ENCODE peak calls at places on chromosomes 2 and 18, in seven cellular contexts. One of them, this sample, is unnamed.

GRCh38 chr18:12352188-12352587 is 24.8 kb downstream of the AFG3L2 start:
- ATAC-seq in gastrocnemius medialis: no peak
- ATAC-seq in activated CD8-positive, alpha-beta T cell treated with anti-CD3 and anti-CD28 coated beads for 36 hours: no peak
- ATAC-seq in CD4-positive, alpha-beta T cell: no peak
- ATAC-seq in pancreas: no peak
- ATAC-seq in upper lobe of right lung: no peak
- ATAC-seq in Panc1: no peak
- ATAC-seq in this sample: no peak

GRCh38 chr2:147845608-147846002 is 776 bp downstream of the ACVR2A start:
- ATAC-seq in gastrocnemius medialis: no peak
- ATAC-seq in activated CD8-positive, alpha-beta T cell treated with anti-CD3 and anti-CD28 coated beads for 36 hours: no peak
- ATAC-seq in CD4-positive, alpha-beta T cell: no peak
- ATAC-seq in pancreas: peak
- ATAC-seq in upper lobe of right lung: no peak
- ATAC-seq in Panc1: no peak
- ATAC-seq in this sample: no peak

GRCh38 chr18:12750076-12750707 is 47.4 kb downstream of the PSMG2 start:
- ATAC-seq in gastrocnemius medialis: no peak
- ATAC-seq in activated CD8-positive, alpha-beta T cell treated with anti-CD3 and anti-CD28 coated beads for 36 hours: peak
- ATAC-seq in CD4-positive, alpha-beta T cell: peak
- ATAC-seq in pancreas: no peak
- ATAC-seq in upper lobe of right lung: no peak
- ATAC-seq in Panc1: peak
- ATAC-seq in this sample: no peak

GRCh38 chr2:10078704-10079191 is 1.5 kb downstream of the CYS1 start:
- ATAC-seq in gastrocnemius medialis: no peak
- ATAC-seq in activated CD8-positive, alpha-beta T cell treated with anti-CD3 and anti-CD28 coated beads for 36 hours: no peak
- ATAC-seq in CD4-positive, alpha-beta T cell: no peak
- ATAC-seq in pancreas: peak
- ATAC-seq in upper lobe of right lung: peak
- ATAC-seq in Panc1: peak
- ATAC-seq in this sample: peak

GRCh38 chr2:50849205-50849604 is 182.7 kb downstream of the NRXN1 start:
- ATAC-seq in gastrocnemius medialis: no peak
- ATAC-seq in activated CD8-positive, alpha-beta T cell treated with anti-CD3 and anti-CD28 coated beads for 36 hours: no peak
- ATAC-seq in CD4-positive, alpha-beta T cell: no peak
- ATAC-seq in pancreas: no peak
- ATAC-seq in upper lobe of right lung: no peak
- ATAC-seq in Panc1: no peak
- ATAC-seq in this sample: no peak

GRCh38 chr2:46269545-46270273 is 27.5 kb upstream of the EPAS1 start:
- ATAC-seq in gastrocnemius medialis: no peak
- ATAC-seq in activated CD8-positive, alpha-beta T cell treated with anti-CD3 and anti-CD28 coated beads for 36 hours: peak
- ATAC-seq in CD4-positive, alpha-beta T cell: no peak
- ATAC-seq in pancreas: peak
- ATAC-seq in upper lobe of right lung: no peak
- ATAC-seq in Panc1: no peak
- ATAC-seq in this sample: no peak

GRCh38 chr2:231633259-231633976 is 40.8 kb downstream of the TEX44 start:
- ATAC-seq in gastrocnemius medialis: no peak
- ATAC-seq in activated CD8-positive, alpha-beta T cell treated with anti-CD3 and anti-CD28 coated beads for 36 hours: peak
- ATAC-seq in CD4-positive, alpha-beta T cell: no peak
- ATAC-seq in pancreas: no peak
- ATAC-seq in upper lobe of right lung: peak
- ATAC-seq in Panc1: peak
- ATAC-seq in this sample: no peak

GRCh38 chr18:76994086-76994654 is 138.4 kb downstream of the MBP start:
- ATAC-seq in gastrocnemius medialis: no peak
- ATAC-seq in activated CD8-positive, alpha-beta T cell treated with anti-CD3 and anti-CD28 coated beads for 36 hours: no peak
- ATAC-seq in CD4-positive, alpha-beta T cell: no peak
- ATAC-seq in pancreas: no peak
- ATAC-seq in upper lobe of right lung: no peak
- ATAC-seq in Panc1: no peak
- ATAC-seq in this sample: no peak

GRCh38 chr18:62788891-62789290 is 73.5 kb downstream of the PHLPP1 start:
- ATAC-seq in gastrocnemius medialis: no peak
- ATAC-seq in activated CD8-positive, alpha-beta T cell treated with anti-CD3 and anti-CD28 coated beads for 36 hours: no peak
- ATAC-seq in CD4-positive, alpha-beta T cell: peak
- ATAC-seq in pancreas: no peak
- ATAC-seq in upper lobe of right lung: no peak
- ATAC-seq in Panc1: no peak
- ATAC-seq in this sample: no peak

GRCh38 chr2:36462311-36462710 is 106.7 kb downstream of the CRIM1 start:
- ATAC-seq in gastrocnemius medialis: no peak
- ATAC-seq in activated CD8-positive, alpha-beta T cell treated with anti-CD3 and anti-CD28 coated beads for 36 hours: no peak
- ATAC-seq in CD4-positive, alpha-beta T cell: no peak
- ATAC-seq in pancreas: no peak
- ATAC-seq in upper lobe of right lung: peak
- ATAC-seq in Panc1: no peak
- ATAC-seq in this sample: no peak

GRCh38 chr2:149572102-149572953 is 15.2 kb downstream of the MMADHC start:
- ATAC-seq in gastrocnemius medialis: peak
- ATAC-seq in activated CD8-positive, alpha-beta T cell treated with anti-CD3 and anti-CD28 coated beads for 36 hours: no peak
- ATAC-seq in CD4-positive, alpha-beta T cell: no peak
- ATAC-seq in pancreas: peak
- ATAC-seq in upper lobe of right lung: no peak
- ATAC-seq in Panc1: no peak
- ATAC-seq in this sample: no peak

GRCh38 chr2:200507179-200507578 is 2.7 kb downstream of the KCTD18 start:
- ATAC-seq in gastrocnemius medialis: no peak
- ATAC-seq in activated CD8-positive, alpha-beta T cell treated with anti-CD3 and anti-CD28 coated beads for 36 hours: no peak
- ATAC-seq in CD4-positive, alpha-beta T cell: no peak
- ATAC-seq in pancreas: no peak
- ATAC-seq in upper lobe of right lung: no peak
- ATAC-seq in Panc1: no peak
- ATAC-seq in this sample: no peak

GRCh38 chr2:234683950-234684349 is 187.1 kb upstream of the ARL4C start:
- ATAC-seq in gastrocnemius medialis: no peak
- ATAC-seq in activated CD8-positive, alpha-beta T cell treated with anti-CD3 and anti-CD28 coated beads for 36 hours: no peak
- ATAC-seq in CD4-positive, alpha-beta T cell: no peak
- ATAC-seq in pancreas: no peak
- ATAC-seq in upper lobe of right lung: no peak
- ATAC-seq in Panc1: no peak
- ATAC-seq in this sample: no peak

GRCh38 chr18:63505566-63506335 is 29.0 kb downstream of the SERPINB5 start:
- ATAC-seq in gastrocnemius medialis: no peak
- ATAC-seq in activated CD8-positive, alpha-beta T cell treated with anti-CD3 and anti-CD28 coated beads for 36 hours: peak
- ATAC-seq in CD4-positive, alpha-beta T cell: no peak
- ATAC-seq in pancreas: no peak
- ATAC-seq in upper lobe of right lung: peak
- ATAC-seq in Panc1: no peak
- ATAC-seq in this sample: no peak

GRCh38 chr18:79900610-79901570 is 50.6 kb downstream of the SLC66A2 start:
- ATAC-seq in gastrocnemius medialis: no peak
- ATAC-seq in activated CD8-positive, alpha-beta T cell treated with anti-CD3 and anti-CD28 coated beads for 36 hours: no peak
- ATAC-seq in CD4-positive, alpha-beta T cell: no peak
- ATAC-seq in pancreas: peak
- ATAC-seq in upper lobe of right lung: peak
- ATAC-seq in Panc1: no peak
- ATAC-seq in this sample: no peak

GRCh38 chr2:8329660-8330622 is 351.9 kb upstream of the ID2 start:
- ATAC-seq in gastrocnemius medialis: no peak
- ATAC-seq in activated CD8-positive, alpha-beta T cell treated with anti-CD3 and anti-CD28 coated beads for 36 hours: no peak
- ATAC-seq in CD4-positive, alpha-beta T cell: no peak
- ATAC-seq in pancreas: peak
- ATAC-seq in upper lobe of right lung: no peak
- ATAC-seq in Panc1: no peak
- ATAC-seq in this sample: no peak

GRCh38 chr2:40164736-40165502 is 287.0 kb downstream of the SLC8A1 start:
- ATAC-seq in gastrocnemius medialis: peak
- ATAC-seq in activated CD8-positive, alpha-beta T cell treated with anti-CD3 and anti-CD28 coated beads for 36 hours: no peak
- ATAC-seq in CD4-positive, alpha-beta T cell: no peak
- ATAC-seq in pancreas: no peak
- ATAC-seq in upper lobe of right lung: peak
- ATAC-seq in Panc1: no peak
- ATAC-seq in this sample: peak

GRCh38 chr18:47526147-47526546 is 274.7 kb upstream of the SKOR2 start:
- ATAC-seq in gastrocnemius medialis: no peak
- ATAC-seq in activated CD8-positive, alpha-beta T cell treated with anti-CD3 and anti-CD28 coated beads for 36 hours: no peak
- ATAC-seq in CD4-positive, alpha-beta T cell: no peak
- ATAC-seq in pancreas: no peak
- ATAC-seq in upper lobe of right lung: no peak
- ATAC-seq in Panc1: no peak
- ATAC-seq in this sample: no peak

GRCh38 chr2:211351998-211352397 is 795.6 kb downstream of the CPS1 start:
- ATAC-seq in gastrocnemius medialis: no peak
- ATAC-seq in activated CD8-positive, alpha-beta T cell treated with anti-CD3 and anti-CD28 coated beads for 36 hours: no peak
- ATAC-seq in CD4-positive, alpha-beta T cell: no peak
- ATAC-seq in pancreas: peak
- ATAC-seq in upper lobe of right lung: no peak
- ATAC-seq in Panc1: no peak
- ATAC-seq in this sample: no peak

GRCh38 chr2:75808039-75808438 is 97.3 kb upstream of the GCFC2 start:
- ATAC-seq in gastrocnemius medialis: no peak
- ATAC-seq in activated CD8-positive, alpha-beta T cell treated with anti-CD3 and anti-CD28 coated beads for 36 hours: no peak
- ATAC-seq in CD4-positive, alpha-beta T cell: no peak
- ATAC-seq in pancreas: no peak
- ATAC-seq in upper lobe of right lung: peak
- ATAC-seq in Panc1: no peak
- ATAC-seq in this sample: no peak

GRCh38 chr2:33246432-33246831 is 230.0 kb upstream of the RASGRP3 start:
- ATAC-seq in gastrocnemius medialis: no peak
- ATAC-seq in activated CD8-positive, alpha-beta T cell treated with anti-CD3 and anti-CD28 coated beads for 36 hours: no peak
- ATAC-seq in CD4-positive, alpha-beta T cell: no peak
- ATAC-seq in pancreas: no peak
- ATAC-seq in upper lobe of right lung: no peak
- ATAC-seq in Panc1: no peak
- ATAC-seq in this sample: peak

DNA sequence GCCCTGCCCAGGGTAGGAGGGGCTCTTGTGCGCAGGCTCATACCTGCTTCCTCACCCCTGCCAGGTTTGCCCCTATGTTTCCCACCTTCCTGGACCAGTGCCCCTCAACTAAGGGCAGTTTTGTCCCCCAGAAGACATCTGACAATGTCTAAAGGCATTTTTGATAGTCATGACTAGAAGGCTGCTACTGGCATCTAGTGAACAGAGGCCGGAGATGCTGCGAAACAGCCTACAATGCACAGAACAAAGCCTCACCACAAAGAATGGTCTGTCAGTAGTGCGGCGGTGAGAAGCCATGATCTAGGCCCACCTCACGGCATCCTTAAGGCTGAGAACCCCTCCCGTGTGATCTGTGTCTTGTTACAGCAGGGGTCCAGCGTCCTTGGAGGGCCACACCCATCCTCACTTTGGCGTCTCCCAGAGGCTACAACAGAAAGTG is 96.0 kb downstream of the TMEM17 start:
- ATAC-seq in gastrocnemius medialis: no peak
- ATAC-seq in activated CD8-positive, alpha-beta T cell treated with anti-CD3 and anti-CD28 coated beads for 36 hours: peak
- ATAC-seq in CD4-positive, alpha-beta T cell: no peak
- ATAC-seq in pancreas: no peak
- ATAC-seq in upper lobe of right lung: no peak
- ATAC-seq in Panc1: no peak
- ATAC-seq in this sample: no peak
- TF ChIP-seq CTCF in gastrocnemius medialis: no peak
- TF ChIP-seq CTCF in activated CD8-positive, alpha-beta T cell treated with anti-CD3 and anti-CD28 coated beads for 36 hours: no peak
- TF ChIP-seq CTCF in CD4-positive, alpha-beta T cell: no peak
- TF ChIP-seq CTCF in pancreas: no peak
- TF ChIP-seq CTCF in upper lobe of right lung: no peak
- TF ChIP-seq CTCF in Panc1: peak
- TF ChIP-seq CTCF in this sample: no peak

GRCh38 chr2:168443818-168444217 is 12.3 kb upstream of the CERS6 start:
- ATAC-seq in gastrocnemius medialis: no peak
- ATAC-seq in activated CD8-positive, alpha-beta T cell treated with anti-CD3 and anti-CD28 coated beads for 36 hours: no peak
- ATAC-seq in CD4-positive, alpha-beta T cell: no peak
- ATAC-seq in pancreas: peak
- ATAC-seq in upper lobe of right lung: no peak
- ATAC-seq in Panc1: no peak
- ATAC-seq in this sample: no peak

GRCh38 chr2:168438553-168438952 is 17.5 kb upstream of the CERS6 start:
- ATAC-seq in gastrocnemius medialis: no peak
- ATAC-seq in activated CD8-positive, alpha-beta T cell treated with anti-CD3 and anti-CD28 coated beads for 36 hours: no peak
- ATAC-seq in CD4-positive, alpha-beta T cell: no peak
- ATAC-seq in pancreas: no peak
- ATAC-seq in upper lobe of right lung: no peak
- ATAC-seq in Panc1: no peak
- ATAC-seq in this sample: no peak

GRCh38 chr2:168441214-168441872 is 14.7 kb upstream of the CERS6 start:
- ATAC-seq in gastrocnemius medialis: no peak
- ATAC-seq in activated CD8-positive, alpha-beta T cell treated with anti-CD3 and anti-CD28 coated beads for 36 hours: no peak
- ATAC-seq in CD4-positive, alpha-beta T cell: no peak
- ATAC-seq in pancreas: no peak
- ATAC-seq in upper lobe of right lung: no peak
- ATAC-seq in Panc1: no peak
- ATAC-seq in this sample: no peak

GRCh38 chr2:168436840-168437239 is 19.2 kb upstream of the CERS6 start:
- ATAC-seq in gastrocnemius medialis: no peak
- ATAC-seq in activated CD8-positive, alpha-beta T cell treated with anti-CD3 and anti-CD28 coated beads for 36 hours: no peak
- ATAC-seq in CD4-positive, alpha-beta T cell: no peak
- ATAC-seq in pancreas: no peak
- ATAC-seq in upper lobe of right lung: no peak
- ATAC-seq in Panc1: no peak
- ATAC-seq in this sample: no peak

GRCh38 chr2:168439536-168439935 is 16.5 kb upstream of the CERS6 start:
- ATAC-seq in gastrocnemius medialis: no peak
- ATAC-seq in activated CD8-positive, alpha-beta T cell treated with anti-CD3 and anti-CD28 coated beads for 36 hours: no peak
- ATAC-seq in CD4-positive, alpha-beta T cell: no peak
- ATAC-seq in pancreas: no peak
- ATAC-seq in upper lobe of right lung: no peak
- ATAC-seq in Panc1: no peak
- ATAC-seq in this sample: no peak
- TF ChIP-seq CTCF in gastrocnemius medialis: no peak
- TF ChIP-seq CTCF in activated CD8-positive, alpha-beta T cell treated with anti-CD3 and anti-CD28 coated beads for 36 hours: no peak
- TF ChIP-seq CTCF in CD4-positive, alpha-beta T cell: no peak
- TF ChIP-seq CTCF in pancreas: no peak
- TF ChIP-seq CTCF in upper lobe of right lung: no peak
- TF ChIP-seq CTCF in Panc1: no peak
- TF ChIP-seq CTCF in this sample: no peak

GRCh38 chr2:220533485-220533884 is 906.1 kb downstream of the SLC4A3 start:
- ATAC-seq in gastrocnemius medialis: no peak
- ATAC-seq in activated CD8-positive, alpha-beta T cell treated with anti-CD3 and anti-CD28 coated beads for 36 hours: no peak
- ATAC-seq in CD4-positive, alpha-beta T cell: no peak
- ATAC-seq in pancreas: no peak
- ATAC-seq in upper lobe of right lung: no peak
- ATAC-seq in Panc1: no peak
- ATAC-seq in this sample: no peak
- TF ChIP-seq CTCF in gastrocnemius medialis: no peak
- TF ChIP-seq CTCF in activated CD8-positive, alpha-beta T cell treated with anti-CD3 and anti-CD28 coated beads for 36 hours: no peak
- TF ChIP-seq CTCF in CD4-positive, alpha-beta T cell: no peak
- TF ChIP-seq CTCF in pancreas: no peak
- TF ChIP-seq CTCF in upper lobe of right lung: no peak
- TF ChIP-seq CTCF in Panc1: peak
- TF ChIP-seq CTCF in this sample: no peak

DNA sequence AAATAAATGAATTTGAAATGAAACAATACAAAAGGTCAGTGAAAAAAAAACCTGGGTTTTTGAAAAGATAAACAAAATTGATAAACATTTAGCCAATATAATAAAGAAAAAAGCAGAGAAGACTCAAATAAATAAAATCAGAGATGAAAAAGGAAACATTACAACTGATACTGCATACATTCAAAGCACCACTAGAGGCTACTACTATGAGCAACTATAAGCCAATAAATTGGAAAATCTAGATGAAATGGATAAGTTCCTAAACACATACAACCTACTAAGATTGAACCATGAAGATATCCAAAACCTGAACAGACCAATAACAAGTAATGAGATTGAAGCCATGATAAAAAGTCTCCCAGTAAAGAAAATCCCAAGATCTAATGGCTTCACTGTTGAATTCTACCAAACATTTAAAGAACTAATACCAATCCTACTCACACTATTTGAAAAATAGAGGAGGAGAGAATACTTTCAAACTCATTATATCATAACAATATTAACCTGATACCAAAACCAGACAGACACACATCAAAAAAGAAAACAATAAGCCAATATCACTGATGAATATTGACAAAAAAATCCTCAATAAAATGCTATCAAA is 80.8 kb upstream of the CERS6 start:
- ATAC-seq in gastrocnemius medialis: no peak
- ATAC-seq in activated CD8-positive, alpha-beta T cell treated with anti-CD3 and anti-CD28 coated beads for 36 hours: no peak
- ATAC-seq in CD4-positive, alpha-beta T cell: no peak
- ATAC-seq in pancreas: no peak
- ATAC-seq in upper lobe of right lung: no peak
- ATAC-seq in Panc1: no peak
- ATAC-seq in this sample: no peak
- TF ChIP-seq CTCF in gastrocnemius medialis: no peak
- TF ChIP-seq CTCF in activated CD8-positive, alpha-beta T cell treated with anti-CD3 and anti-CD28 coated beads for 36 hours: peak
- TF ChIP-seq CTCF in CD4-positive, alpha-beta T cell: no peak
- TF ChIP-seq CTCF in pancreas: no peak
- TF ChIP-seq CTCF in upper lobe of right lung: peak
- TF ChIP-seq CTCF in Panc1: peak
- TF ChIP-seq CTCF in this sample: no peak

This sample was measured in gastroesophageal sphincter.